ENCODE peak calls at places on chromosomes 13 and 19, in five cellular contexts. W is kidney epithelial cell, P is SK-N-SH, X is GM23248, D is AG09309. A is an unnamed sample.

GRCh38 chr13:112118451-112119064 is 51.6 kb downstream of the SOX1 start:
- DNase-seq in P (no peak), D (no peak), W (no peak), X (no peak), A (no peak)

GRCh38 chr13:26562538-26562890 is 5.0 kb downstream of the WASF3 start:
- DNase-seq in P (peak; percentile 80), W (no peak), X (peak; percentile 47), D (no peak), A (no peak)

GRCh38 chr13:61316647-61317046 is 99.0 kb downstream of the PCDH20 start:
- DNase-seq in W (no peak), X (no peak), D (no peak), P (no peak), A (no peak)

GRCh38 chr13:50715402-50716146 is 127.9 kb downstream of the DLEU7 start:
- DNase-seq in X (no peak), P (no peak), W (no peak), D (no peak), A (no peak)

GRCh38 chr19:33241530-33242101 is 16.0 kb upstream of the SLC7A10 start:
- DNase-seq in P (peak; percentile 72), W (no peak), D (no peak), X (peak; percentile 83), A (peak; percentile 6)

GRCh38 chr13:108176685-108177274 is 38.6 kb downstream of the LIG4 start:
- DNase-seq in X (peak; percentile 51), W (no peak), P (peak; percentile 46), D (no peak), A (peak; percentile 25)

GRCh38 chr13:50208826-50209335 is 193.6 kb downstream of the KCNRG start:
- DNase-seq in X (peak; percentile 78), W (peak; percentile 54), D (peak; percentile 49), P (no peak), A (peak; percentile 91)

GRCh38 chr13:58018865-58019264 is 387.3 kb downstream of the PCDH17 start:
- DNase-seq in X (no peak), P (no peak), W (no peak), D (no peak), A (no peak)

GRCh38 chr19:7903244-7904073 is at the start of gene MAP2K7:
- DNase-seq in W (peak; percentile 87), P (peak; percentile 99), X (peak; percentile 100), D (peak; percentile 94), A (peak; percentile 99)

GRCh38 chr19:45250832-45251451 is at the start of gene MARK4:
- DNase-seq in D (no peak), X (peak; percentile 73), W (no peak), P (peak; percentile 99), A (peak; percentile 53)

GRCh38 chr13:40985596-40986327 is 33.4 kb downstream of the ELF1 start:
- DNase-seq in W (no peak), P (no peak), D (no peak), X (no peak), A (peak; percentile 8)

GRCh38 chr13:107117327-107118012 is 549.5 kb upstream of the ARGLU1 start:
- DNase-seq in X (no peak), P (no peak), W (no peak), D (no peak), A (no peak)

GRCh38 chr13:98416408-98416807 is 160.5 kb downstream of the STK24 start:
- DNase-seq in W (peak; percentile 12), P (no peak), X (no peak), D (no peak), A (no peak)

GRCh38 chr13:104106705-104107393 is 1040.6 kb upstream of the SLC10A2 start:
- DNase-seq in X (no peak), D (no peak), W (peak; percentile 39), P (no peak), A (peak; percentile 64)

GRCh38 chr19:54108496-54108895 is 5.8 kb downstream of the NDUFA3 start:
- DNase-seq in P (no peak), X (no peak), D (no peak), W (no peak), A (no peak)

GRCh38 chr19:28419312-28419711 is 793.6 kb downstream of the UQCRFS1 start:
- DNase-seq in X (no peak), W (no peak), D (no peak), P (no peak), A (no peak)

GRCh38 chr19:28424041-28424440 is 788.9 kb downstream of the UQCRFS1 start:
- DNase-seq in D (no peak), P (no peak), W (no peak), X (no peak), A (no peak)

GRCh38 chr19:28422791-28423650 is 789.9 kb downstream of the UQCRFS1 start:
- DNase-seq in P (no peak), W (no peak), X (no peak), D (no peak), A (no peak)

GRCh38 chr19:28422046-28422445 is 790.9 kb downstream of the UQCRFS1 start:
- DNase-seq in P (no peak), X (no peak), W (no peak), D (no peak), A (no peak)

GRCh38 chr19:28420731-28421550 is 792.0 kb downstream of the UQCRFS1 start:
- DNase-seq in X (peak; percentile 23), P (no peak), W (no peak), D (no peak), A (no peak)
- H3K4me3 ChIP-seq in X (no peak overlapping the region), P (no peak overlapping the region), W (no peak overlapping the region), D (no peak overlapping the region), A (no peak overlapping the region)

GRCh38 chr13:21799671-21800070 is 128.8 kb downstream of the FGF9 start:
- DNase-seq in D (no peak), P (no peak), X (no peak), W (no peak), A (no peak)
- H3K4me3 ChIP-seq in D (no peak overlapping the region), P (no peak overlapping the region), X (no peak overlapping the region), W (no peak overlapping the region), A (no peak overlapping the region)

DNA sequence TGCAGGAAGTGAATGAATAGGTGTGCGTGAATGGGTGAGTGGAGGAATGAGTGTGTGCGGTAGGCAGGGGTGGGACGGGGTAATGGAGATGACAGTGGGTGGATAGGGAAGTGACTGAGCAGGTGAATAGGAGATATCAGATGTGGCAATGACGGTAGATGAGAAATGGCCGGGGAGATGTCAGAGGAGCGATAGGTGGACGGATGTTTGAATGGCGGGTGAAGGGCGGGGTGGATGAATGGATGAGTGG is 1.5 kb downstream of the TTC9B start:
- DNase-seq in D (no peak), W (no peak), P (no peak), X (no peak), A (no peak)
- H3K4me3 ChIP-seq in D (no peak overlapping the region), W (no peak overlapping the region), P (no peak overlapping the region), X (no peak overlapping the region), A (no peak overlapping the region)

GRCh38 chr19:40754611-40755247 is 3.7 kb downstream of the SNRPA start:
- DNase-seq in X (peak; percentile 51), W (no peak), P (no peak), D (no peak), A (no peak)
- H3K4me3 ChIP-seq in X (peak overlapping the region; percentile 30), W (no peak overlapping the region), P (no peak overlapping the region), D (no peak overlapping the region), A (no peak overlapping the region)

DNA sequence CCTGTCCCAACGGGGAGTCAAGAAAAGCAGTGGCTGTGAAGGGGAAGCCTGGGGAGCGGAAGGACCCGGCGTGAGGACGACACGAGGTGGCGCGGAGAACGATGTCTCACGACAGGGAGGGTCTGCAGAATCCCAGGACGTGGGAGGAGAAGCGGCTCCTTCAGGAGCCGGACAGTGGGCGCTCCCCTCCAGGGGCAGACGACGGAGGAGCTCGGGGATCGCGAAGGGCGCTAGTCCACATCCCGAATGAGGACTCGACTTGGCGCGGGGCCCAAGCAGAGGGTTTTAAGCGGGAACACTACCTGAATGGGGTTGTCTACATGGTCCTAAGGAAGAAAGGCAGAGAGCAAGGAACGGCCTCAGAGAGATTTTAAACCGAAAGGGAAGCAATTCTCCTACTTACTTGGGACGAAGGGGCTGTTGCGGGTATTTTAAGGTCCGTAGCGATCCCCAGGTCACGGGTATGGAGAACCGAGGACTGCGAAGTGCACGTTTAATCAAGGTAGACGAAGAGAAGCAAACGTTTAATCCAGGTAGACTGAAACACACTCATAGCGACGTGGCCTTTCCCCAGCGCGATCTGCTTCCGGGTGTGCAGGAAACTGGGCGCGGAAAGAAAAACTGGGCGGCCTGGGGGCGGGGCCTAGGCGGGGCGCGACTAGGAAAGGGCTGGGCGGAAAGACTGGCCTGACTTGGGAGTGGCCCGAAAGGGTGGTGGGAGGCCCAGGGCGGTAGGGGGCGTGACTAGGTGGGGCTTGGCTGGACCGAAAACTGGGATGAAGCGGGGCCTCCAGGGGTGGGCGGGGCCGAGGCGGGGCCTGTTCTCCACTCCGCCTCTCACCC is at the start of gene ZNF841:
- DNase-seq in P (peak; percentile 94), D (peak; percentile 79), X (peak; percentile 97), W (peak; percentile 58), A (peak; percentile 97)
- H3K4me3 ChIP-seq in P (peak within 1 kb of the TSS; percentile 99), D (peak within 1 kb of the TSS; percentile 95), X (peak within 1 kb of the TSS; percentile 92), W (peak within 1 kb of the TSS; percentile 87), A (peak within 1 kb of the TSS; percentile 94)

DNA sequence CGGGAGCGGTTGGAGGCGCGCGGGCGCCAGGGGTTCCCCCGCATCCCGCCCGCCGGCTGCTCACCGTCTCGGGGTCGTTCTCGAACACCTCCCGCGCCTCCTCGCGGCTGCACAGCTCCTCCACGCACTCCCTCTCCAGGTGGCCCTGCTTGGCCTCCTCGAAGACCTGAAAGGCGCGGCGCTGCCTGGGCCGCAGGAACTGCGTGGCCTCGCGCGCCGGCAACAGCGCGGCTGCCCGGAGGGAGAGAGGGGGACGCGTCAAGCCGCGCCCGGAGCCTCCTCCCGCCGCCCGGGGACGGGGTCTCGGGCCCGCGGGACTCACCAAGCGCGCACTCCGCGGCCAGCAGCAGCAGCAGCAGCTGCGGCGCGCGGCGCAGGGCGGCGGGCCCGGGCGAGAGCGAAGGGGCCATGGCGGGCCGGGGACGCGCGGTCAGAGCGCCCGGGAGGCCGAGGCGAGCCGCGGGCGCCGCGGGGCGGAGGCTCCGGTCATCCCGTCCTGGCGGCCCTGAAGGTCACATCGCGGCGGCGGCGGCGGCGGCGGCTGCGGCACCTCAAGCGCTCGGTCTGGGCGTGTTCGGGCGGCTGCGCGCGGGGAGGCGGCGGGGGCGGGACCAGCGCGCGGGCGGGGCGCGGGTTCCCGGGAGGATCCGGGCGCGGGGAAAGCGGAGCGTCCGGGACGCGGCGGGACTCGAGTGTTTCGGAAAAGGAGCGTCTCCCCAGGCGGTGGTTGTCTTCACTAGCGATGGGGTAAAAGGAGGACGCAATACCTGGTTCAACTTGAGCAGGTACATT is at the start of gene GAS6:
- DNase-seq in W (no peak), P (peak; percentile 89), X (peak; percentile 76), D (no peak), A (peak; percentile 35)
- H3K4me3 ChIP-seq in W (peak within 1 kb of the TSS; percentile 62), P (peak within 1 kb of the TSS; percentile 67), X (peak within 1 kb of the TSS; percentile 90), D (peak within 1 kb of the TSS; percentile 60), A (peak within 1 kb of the TSS; percentile 77)

GRCh38 chr19:38853214-38853613 is 3.4 kb upstream of the HNRNPL start:
- DNase-seq in W (no peak), X (no peak), D (no peak), P (no peak), A (no peak)

GRCh38 chr19:38861368-38861767 is 11.6 kb upstream of the HNRNPL start:
- DNase-seq in X (no peak), P (no peak), D (no peak), W (no peak), A (no peak)

GRCh38 chr19:38852231-38853044 is 2.7 kb upstream of the HNRNPL start:
- DNase-seq in D (no peak), P (peak; percentile 43), X (peak; percentile 93), W (no peak), A (peak; percentile 57)

GRCh38 chr19:38851622-38852230 is 1.9 kb upstream of the HNRNPL start:
- DNase-seq in X (peak; percentile 98), D (peak; percentile 62), P (peak; percentile 95), W (no peak), A (peak; percentile 96)

GRCh38 chr19:38856813-38857212 is 7.0 kb upstream of the HNRNPL start:
- DNase-seq in D (no peak), W (no peak), P (no peak), X (no peak), A (no peak)
- H3K4me3 ChIP-seq in D (no peak overlapping the region), W (no peak overlapping the region), P (no peak overlapping the region), X (no peak overlapping the region), A (no peak overlapping the region)

GRCh38 chr19:40745402-40745780 is 4.9 kb downstream of the ACTMAP start:
- DNase-seq in W (peak; percentile 32), D (no peak), X (peak; percentile 50), P (no peak), A (peak; percentile 78)
- H3K4me3 ChIP-seq in W (no peak overlapping the region), D (no peak overlapping the region), X (no peak overlapping the region), P (no peak overlapping the region), A (no peak overlapping the region)